ENCODE peak calls at places on chromosomes 16 and 17, in four cellular contexts. M is ovary, T is NCI-H2107, S is lower leg skin. R is an unnamed sample.

GRCh38 chr17:40443196-40443987 is at the start of gene IGFBP4:
- DNase-seq in M (peak), T (peak), S (peak), R (peak)

GRCh38 chr16:10180771-10181163 is 1.5 kb downstream of the GRIN2A start:
- DNase-seq in S (no peak), T (no peak), M (no peak), R (peak)

GRCh38 chr16:68272501-68273209 is 8.3 kb downstream of the SLC7A6 start:
- DNase-seq in M (no peak), T (peak), S (no peak), R (no peak)

GRCh38 chr17:61385869-61386245 is 13.8 kb upstream of the TBX2 start:
- DNase-seq in S (no peak), M (no peak), T (no peak), R (no peak)

GRCh38 chr17:7781467-7781866 is 52.5 kb upstream of the KDM6B start:
- DNase-seq in M (no peak), T (no peak), S (no peak), R (no peak)

GRCh38 chr17:3732171-3732570 is 8.5 kb downstream of the HASPIN start:
- DNase-seq in M (no peak), T (no peak), S (no peak), R (no peak)

GRCh38 chr17:31499771-31500554 is 108.5 kb downstream of the RAB11FIP4 start:
- DNase-seq in M (no peak), S (no peak), T (no peak), R (peak)

GRCh38 chr17:48747445-48748363 is 19.2 kb upstream of the HOXB13 start:
- DNase-seq in S (no peak), M (no peak), T (no peak), R (no peak)

GRCh38 chr16:86110134-86110533 is 211.2 kb downstream of the IRF8 start:
- DNase-seq in M (no peak), T (no peak), S (no peak), R (no peak)

GRCh38 chr16:75265911-75266701 is 14.7 kb upstream of the BCAR1 start:
- DNase-seq in T (no peak), M (peak), S (no peak), R (peak)

GRCh38 chr17:81566461-81567126 is 14.4 kb upstream of the FAAP100 start:
- DNase-seq in M (peak), T (peak), S (peak), R (peak)

GRCh38 chr16:57367111-57367752 is 5.1 kb upstream of the CX3CL1 start:
- DNase-seq in T (no peak), S (no peak), M (no peak), R (no peak)

GRCh38 chr17:58277107-58277506 is 3.6 kb downstream of the MPO start:
- DNase-seq in S (no peak), T (no peak), M (no peak), R (no peak)

GRCh38 chr17:39750131-39751015 is 12.6 kb downstream of the GRB7 start:
- DNase-seq in T (no peak), M (no peak), S (no peak), R (peak)

GRCh38 chr17:40032322-40033320 is 17.4 kb downstream of the CSF3 start:
- DNase-seq in T (no peak), M (no peak), S (no peak), R (peak)

GRCh38 chr17:36641331-36641876 is 40.0 kb downstream of the MRM1 start:
- DNase-seq in M (no peak), S (no peak), T (no peak), R (no peak)

GRCh38 chr16:16017812-16018211 is 68.4 kb downstream of the ABCC1 start:
- DNase-seq in M (no peak), T (no peak), S (no peak), R (no peak)

GRCh38 chr16:200388-200787 is 20.1 kb downstream of the HBQ1 start:
- DNase-seq in M (no peak), S (no peak), T (no peak), R (no peak)

GRCh38 chr17:5249615-5250014 is 15.0 kb upstream of the SCIMP start:
- DNase-seq in T (no peak), S (peak), M (peak), R (no peak)

GRCh38 chr16:1308036-1308976 is 1.1 kb upstream of the UBE2I start:
- DNase-seq in M (no peak), S (no peak), T (no peak), R (no peak)

GRCh38 chr16:3012828-3013420 is at the start of gene CLDN9:
- DNase-seq in S (no peak), M (no peak), T (peak), R (no peak)

GRCh38 chr16:66900721-66901441 is 17.8 kb downstream of the CDH16 start:
- DNase-seq in S (no peak), T (no peak), M (peak), R (no peak)

GRCh38 chr16:86016201-86016965 is 117.4 kb downstream of the IRF8 start:
- DNase-seq in M (peak), T (peak), S (no peak), R (peak)

GRCh38 chr16:70679653-70680494 is 6.0 kb downstream of the MTSS2 start:
- DNase-seq in T (no peak), S (no peak), M (peak), R (no peak)

GRCh38 chr16:74447578-74447977 is 26.3 kb upstream of the CLEC18B start:
- DNase-seq in T (no peak), S (no peak), M (no peak), R (no peak)

GRCh38 chr17:66938656-66939055 is 25.9 kb upstream of the CACNG4 start:
- DNase-seq in S (no peak), T (no peak), M (no peak), R (no peak)

GRCh38 chr16:78648517-78648916 is 549.1 kb downstream of the WWOX start:
- DNase-seq in S (no peak), T (no peak), M (no peak), R (peak)

GRCh38 chr17:38322156-38322779 is 21.5 kb downstream of the GPR179 start:
- DNase-seq in T (no peak), S (no peak), M (peak), R (peak)

GRCh38 chr17:76544123-76544915 is 4.5 kb downstream of the PRCD start:
- DNase-seq in T (no peak), S (no peak), M (peak), R (peak)

R was measured in heart right ventricle.